ENCODE peak calls at places on chromosomes 5 and 9, in nine cellular contexts. One of them, this sample, is unnamed.
A peak's percentile ranks its signal among the peaks of the same experiment; 100 is the strongest.

GRCh38 chr5:72328172-72328571 is 8.0 kb downstream of the PTCD2 start:
- DNase-seq in tibial nerve: no peak
- DNase-seq in WERI-Rb-1: no peak
- DNase-seq in CD8-positive, alpha-beta T cell: no peak
- DNase-seq in iPS DF 6.9: no peak
- DNase-seq in uterus: no peak
- DNase-seq in stomach: peak; percentile 29
- DNase-seq in esophagus muscularis mucosa: no peak
- DNase-seq in pancreas: no peak
- DNase-seq in this sample: no peak

GRCh38 chr9:111870774-111871542 is 25.7 kb upstream of the UGCG start:
- DNase-seq in iPS DF 6.9: no peak
- DNase-seq in pancreas: no peak
- DNase-seq in uterus: no peak
- DNase-seq in tibial nerve: no peak
- DNase-seq in CD8-positive, alpha-beta T cell: no peak
- DNase-seq in WERI-Rb-1: no peak
- DNase-seq in stomach: no peak
- DNase-seq in esophagus muscularis mucosa: no peak
- DNase-seq in this sample: no peak

GRCh38 chr5:78642701-78643100 is 5.9 kb downstream of the LHFPL2 start:
- DNase-seq in esophagus muscularis mucosa: no peak
- DNase-seq in stomach: no peak
- DNase-seq in pancreas: no peak
- DNase-seq in iPS DF 6.9: no peak
- DNase-seq in WERI-Rb-1: no peak
- DNase-seq in CD8-positive, alpha-beta T cell: no peak
- DNase-seq in uterus: no peak
- DNase-seq in tibial nerve: no peak
- DNase-seq in this sample: no peak

GRCh38 chr5:78953092-78953800 is 31.9 kb downstream of the ARSB start:
- DNase-seq in tibial nerve: no peak
- DNase-seq in stomach: no peak
- DNase-seq in WERI-Rb-1: no peak
- DNase-seq in pancreas: no peak
- DNase-seq in uterus: no peak
- DNase-seq in iPS DF 6.9: no peak
- DNase-seq in esophagus muscularis mucosa: no peak
- DNase-seq in CD8-positive, alpha-beta T cell: no peak
- DNase-seq in this sample: no peak

GRCh38 chr9:110125763-110126351 is 82.1 kb downstream of the C9orf152 start:
- DNase-seq in CD8-positive, alpha-beta T cell: no peak
- DNase-seq in WERI-Rb-1: no peak
- DNase-seq in pancreas: no peak
- DNase-seq in stomach: no peak
- DNase-seq in tibial nerve: no peak
- DNase-seq in uterus: no peak
- DNase-seq in esophagus muscularis mucosa: no peak
- DNase-seq in iPS DF 6.9: no peak
- DNase-seq in this sample: no peak

GRCh38 chr5:40627708-40628107 is 52.0 kb upstream of the PTGER4 start:
- DNase-seq in pancreas: no peak
- DNase-seq in WERI-Rb-1: no peak
- DNase-seq in stomach: no peak
- DNase-seq in tibial nerve: no peak
- DNase-seq in esophagus muscularis mucosa: no peak
- DNase-seq in CD8-positive, alpha-beta T cell: no peak
- DNase-seq in iPS DF 6.9: no peak
- DNase-seq in uterus: no peak
- DNase-seq in this sample: no peak

GRCh38 chr5:124997186-124997893 is 250.9 kb upstream of the ZNF608 start:
- DNase-seq in CD8-positive, alpha-beta T cell: no peak
- DNase-seq in esophagus muscularis mucosa: no peak
- DNase-seq in pancreas: no peak
- DNase-seq in iPS DF 6.9: no peak
- DNase-seq in stomach: no peak
- DNase-seq in tibial nerve: no peak
- DNase-seq in uterus: no peak
- DNase-seq in WERI-Rb-1: no peak
- DNase-seq in this sample: no peak

GRCh38 chr5:71932649-71933338 is 174.5 kb upstream of the MAP1B start:
- DNase-seq in uterus: peak; percentile 59
- DNase-seq in iPS DF 6.9: no peak
- DNase-seq in pancreas: peak; percentile 31
- DNase-seq in tibial nerve: peak; percentile 24
- DNase-seq in WERI-Rb-1: no peak
- DNase-seq in esophagus muscularis mucosa: peak; percentile 91
- DNase-seq in CD8-positive, alpha-beta T cell: no peak
- DNase-seq in stomach: peak; percentile 59
- DNase-seq in this sample: peak; percentile 31

DNA sequence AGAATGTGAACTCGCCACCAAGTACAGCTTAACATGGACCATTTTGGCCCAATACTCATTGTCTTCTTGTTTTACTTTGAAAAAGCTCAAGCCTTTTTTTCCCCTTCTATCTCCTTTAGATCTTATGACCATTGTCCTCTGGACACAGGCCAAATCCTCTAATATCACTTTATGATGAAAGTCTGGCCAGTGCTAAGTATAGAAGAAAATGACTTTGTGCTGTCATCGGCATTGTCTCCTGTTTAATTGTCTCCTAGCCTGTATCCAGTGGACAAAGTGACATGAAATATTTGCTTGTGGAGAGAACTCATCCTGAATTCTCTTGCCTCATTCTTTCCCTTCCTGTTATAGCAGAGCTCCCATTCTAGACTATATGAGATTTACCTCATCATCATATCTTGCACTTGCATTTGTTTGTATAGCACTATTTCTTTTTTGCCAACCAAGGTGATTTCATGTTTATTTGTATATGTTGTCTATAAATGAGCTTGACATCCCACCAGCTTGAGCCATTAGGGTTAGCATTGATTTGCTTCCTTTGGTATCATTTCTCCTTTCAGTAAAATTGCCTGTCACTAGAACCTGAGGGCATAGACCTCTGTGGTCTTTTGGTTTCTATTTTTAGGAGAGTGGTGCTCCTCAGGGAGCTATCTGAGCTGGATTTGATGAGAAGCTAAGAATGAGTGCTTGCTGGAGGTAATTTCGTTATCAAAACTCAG is 18.8 kb upstream of the TNFAIP8 start:
- DNase-seq in pancreas: no peak
- DNase-seq in esophagus muscularis mucosa: no peak
- DNase-seq in tibial nerve: no peak
- DNase-seq in WERI-Rb-1: no peak
- DNase-seq in stomach: no peak
- DNase-seq in iPS DF 6.9: no peak
- DNase-seq in uterus: no peak
- DNase-seq in CD8-positive, alpha-beta T cell: no peak
- DNase-seq in this sample: no peak
- H3K4me3 ChIP-seq in pancreas: no peak overlapping the region
- H3K4me3 ChIP-seq in esophagus muscularis mucosa: no peak overlapping the region
- H3K4me3 ChIP-seq in tibial nerve: no peak overlapping the region
- H3K4me3 ChIP-seq in WERI-Rb-1: no peak overlapping the region
- H3K4me3 ChIP-seq in stomach: no peak overlapping the region
- H3K4me3 ChIP-seq in iPS DF 6.9: no peak overlapping the region
- H3K4me3 ChIP-seq in uterus: no peak overlapping the region
- H3K4me3 ChIP-seq in CD8-positive, alpha-beta T cell: no peak overlapping the region
- H3K4me3 ChIP-seq in this sample: no peak overlapping the region

GRCh38 chr9:73179594-73179993 is 27.9 kb downstream of the ANXA1 start:
- DNase-seq in tibial nerve: no peak
- DNase-seq in esophagus muscularis mucosa: no peak
- DNase-seq in stomach: no peak
- DNase-seq in uterus: no peak
- DNase-seq in WERI-Rb-1: no peak
- DNase-seq in pancreas: no peak
- DNase-seq in iPS DF 6.9: no peak
- DNase-seq in CD8-positive, alpha-beta T cell: no peak
- DNase-seq in this sample: no peak

GRCh38 chr9:73180373-73180772 is 28.7 kb downstream of the ANXA1 start:
- DNase-seq in uterus: no peak
- DNase-seq in WERI-Rb-1: no peak
- DNase-seq in esophagus muscularis mucosa: no peak
- DNase-seq in stomach: no peak
- DNase-seq in iPS DF 6.9: no peak
- DNase-seq in CD8-positive, alpha-beta T cell: no peak
- DNase-seq in tibial nerve: no peak
- DNase-seq in pancreas: no peak
- DNase-seq in this sample: no peak

GRCh38 chr9:73183917-73184861 is 32.5 kb downstream of the ANXA1 start:
- DNase-seq in esophagus muscularis mucosa: no peak
- DNase-seq in iPS DF 6.9: no peak
- DNase-seq in uterus: no peak
- DNase-seq in WERI-Rb-1: no peak
- DNase-seq in stomach: no peak
- DNase-seq in tibial nerve: no peak
- DNase-seq in pancreas: no peak
- DNase-seq in CD8-positive, alpha-beta T cell: no peak
- DNase-seq in this sample: peak; percentile 69
- H3K4me3 ChIP-seq in esophagus muscularis mucosa: no peak overlapping the region
- H3K4me3 ChIP-seq in iPS DF 6.9: no peak overlapping the region
- H3K4me3 ChIP-seq in uterus: no peak overlapping the region
- H3K4me3 ChIP-seq in WERI-Rb-1: no peak overlapping the region
- H3K4me3 ChIP-seq in stomach: no peak overlapping the region
- H3K4me3 ChIP-seq in tibial nerve: no peak overlapping the region
- H3K4me3 ChIP-seq in pancreas: no peak overlapping the region
- H3K4me3 ChIP-seq in CD8-positive, alpha-beta T cell: no peak overlapping the region
- H3K4me3 ChIP-seq in this sample: no peak overlapping the region

GRCh38 chr5:80083115-80083890 is 48.2 kb downstream of the THBS4 start:
- DNase-seq in stomach: no peak
- DNase-seq in tibial nerve: peak; percentile 19
- DNase-seq in esophagus muscularis mucosa: no peak
- DNase-seq in uterus: peak; percentile 53
- DNase-seq in CD8-positive, alpha-beta T cell: peak; percentile 15
- DNase-seq in pancreas: no peak
- DNase-seq in WERI-Rb-1: no peak
- DNase-seq in iPS DF 6.9: no peak
- DNase-seq in this sample: peak; percentile 82
- H3K4me3 ChIP-seq in stomach: peak overlapping the region; percentile 36
- H3K4me3 ChIP-seq in tibial nerve: no peak overlapping the region
- H3K4me3 ChIP-seq in esophagus muscularis mucosa: peak overlapping the region; percentile 24
- H3K4me3 ChIP-seq in uterus: peak overlapping the region; percentile 27
- H3K4me3 ChIP-seq in CD8-positive, alpha-beta T cell: peak overlapping the region; percentile 25
- H3K4me3 ChIP-seq in pancreas: peak overlapping the region; percentile 19
- H3K4me3 ChIP-seq in WERI-Rb-1: no peak overlapping the region
- H3K4me3 ChIP-seq in iPS DF 6.9: no peak overlapping the region
- H3K4me3 ChIP-seq in this sample: no peak overlapping the region

GRCh38 chr5:119411291-119411934 is 40.9 kb upstream of the HSD17B4 start:
- DNase-seq in CD8-positive, alpha-beta T cell: no peak
- DNase-seq in pancreas: no peak
- DNase-seq in uterus: no peak
- DNase-seq in WERI-Rb-1: no peak
- DNase-seq in tibial nerve: no peak
- DNase-seq in iPS DF 6.9: no peak
- DNase-seq in stomach: no peak
- DNase-seq in esophagus muscularis mucosa: no peak
- DNase-seq in this sample: no peak
- H3K4me3 ChIP-seq in CD8-positive, alpha-beta T cell: peak overlapping the region; percentile 49
- H3K4me3 ChIP-seq in pancreas: peak overlapping the region; percentile 49
- H3K4me3 ChIP-seq in uterus: peak overlapping the region; percentile 34
- H3K4me3 ChIP-seq in WERI-Rb-1: peak overlapping the region; percentile 53
- H3K4me3 ChIP-seq in tibial nerve: peak overlapping the region; percentile 26
- H3K4me3 ChIP-seq in iPS DF 6.9: peak overlapping the region; percentile 52
- H3K4me3 ChIP-seq in stomach: peak overlapping the region; percentile 52
- H3K4me3 ChIP-seq in esophagus muscularis mucosa: peak overlapping the region; percentile 51
- H3K4me3 ChIP-seq in this sample: peak overlapping the region; percentile 37

GRCh38 chr9:5499889-5500398 is 10.4 kb upstream of the PDCD1LG2 start:
- DNase-seq in esophagus muscularis mucosa: no peak
- DNase-seq in WERI-Rb-1: no peak
- DNase-seq in iPS DF 6.9: no peak
- DNase-seq in pancreas: no peak
- DNase-seq in uterus: peak; percentile 45
- DNase-seq in CD8-positive, alpha-beta T cell: no peak
- DNase-seq in stomach: no peak
- DNase-seq in tibial nerve: no peak
- DNase-seq in this sample: peak; percentile 84
- H3K4me3 ChIP-seq in esophagus muscularis mucosa: no peak overlapping the region
- H3K4me3 ChIP-seq in WERI-Rb-1: no peak overlapping the region
- H3K4me3 ChIP-seq in iPS DF 6.9: no peak overlapping the region
- H3K4me3 ChIP-seq in pancreas: no peak overlapping the region
- H3K4me3 ChIP-seq in uterus: no peak overlapping the region
- H3K4me3 ChIP-seq in CD8-positive, alpha-beta T cell: no peak overlapping the region
- H3K4me3 ChIP-seq in stomach: no peak overlapping the region
- H3K4me3 ChIP-seq in tibial nerve: no peak overlapping the region
- H3K4me3 ChIP-seq in this sample: no peak overlapping the region

GRCh38 chr5:146967646-146968045 is 89.1 kb upstream of the PPP2R2B start:
- DNase-seq in esophagus muscularis mucosa: no peak
- DNase-seq in pancreas: no peak
- DNase-seq in iPS DF 6.9: no peak
- DNase-seq in WERI-Rb-1: no peak
- DNase-seq in uterus: no peak
- DNase-seq in CD8-positive, alpha-beta T cell: no peak
- DNase-seq in tibial nerve: no peak
- DNase-seq in stomach: no peak
- DNase-seq in this sample: no peak

GRCh38 chr5:146962801-146963355 is 84.3 kb upstream of the PPP2R2B start:
- DNase-seq in CD8-positive, alpha-beta T cell: no peak
- DNase-seq in stomach: no peak
- DNase-seq in pancreas: no peak
- DNase-seq in tibial nerve: no peak
- DNase-seq in iPS DF 6.9: no peak
- DNase-seq in WERI-Rb-1: no peak
- DNase-seq in esophagus muscularis mucosa: no peak
- DNase-seq in uterus: no peak
- DNase-seq in this sample: peak; percentile 68

GRCh38 chr5:146971401-146971800 is 92.8 kb upstream of the PPP2R2B start:
- DNase-seq in uterus: no peak
- DNase-seq in CD8-positive, alpha-beta T cell: no peak
- DNase-seq in stomach: no peak
- DNase-seq in esophagus muscularis mucosa: no peak
- DNase-seq in iPS DF 6.9: no peak
- DNase-seq in WERI-Rb-1: no peak
- DNase-seq in tibial nerve: no peak
- DNase-seq in pancreas: no peak
- DNase-seq in this sample: no peak

GRCh38 chr5:146965781-146966659 is 87.5 kb upstream of the PPP2R2B start:
- DNase-seq in pancreas: peak; percentile 57
- DNase-seq in tibial nerve: peak; percentile 43
- DNase-seq in stomach: peak; percentile 56
- DNase-seq in esophagus muscularis mucosa: no peak
- DNase-seq in iPS DF 6.9: peak; percentile 64
- DNase-seq in WERI-Rb-1: peak; percentile 64
- DNase-seq in CD8-positive, alpha-beta T cell: peak; percentile 59
- DNase-seq in uterus: peak; percentile 42
- DNase-seq in this sample: peak; percentile 86
- H3K4me3 ChIP-seq in pancreas: no peak overlapping the region
- H3K4me3 ChIP-seq in tibial nerve: no peak overlapping the region
- H3K4me3 ChIP-seq in stomach: no peak overlapping the region
- H3K4me3 ChIP-seq in esophagus muscularis mucosa: no peak overlapping the region
- H3K4me3 ChIP-seq in iPS DF 6.9: no peak overlapping the region
- H3K4me3 ChIP-seq in WERI-Rb-1: no peak overlapping the region
- H3K4me3 ChIP-seq in CD8-positive, alpha-beta T cell: no peak overlapping the region
- H3K4me3 ChIP-seq in uterus: no peak overlapping the region
- H3K4me3 ChIP-seq in this sample: no peak overlapping the region